ENCODE peak calls at places on chromosomes 2 and 18, in six cellular contexts. L, E, I, B, Z and R are unnamed samples.

GRCh38 chr2:11155326-11156059 is at the start of gene SLC66A3:
- DNase-seq in E (no peak), Z (no peak), I (no peak), L (no peak), B (no peak), R (peak; percentile 91)

GRCh38 chr2:43985359-43985758 is 10.4 kb downstream of the LRPPRC start:
- DNase-seq in I (no peak), Z (no peak), L (no peak), E (no peak), B (no peak), R (no peak)

GRCh38 chr2:217710218-217710565 is 292.6 kb downstream of the TNS1 start:
- DNase-seq in Z (no peak), B (no peak), L (no peak), I (peak; percentile 40), E (no peak), R (no peak)

GRCh38 chr18:71209944-71210343 is 921.1 kb downstream of the SOCS6 start:
- DNase-seq in I (no peak), L (no peak), B (no peak), Z (no peak), E (no peak), R (no peak)

GRCh38 chr2:219020604-219021365 is 20.5 kb downstream of the CFAP65 start:
- DNase-seq in Z (no peak), I (no peak), L (no peak), E (no peak), B (no peak), R (no peak)

GRCh38 chr2:200054681-200055468 is 99.5 kb downstream of the MAIP1 start:
- DNase-seq in B (no peak), Z (no peak), I (no peak), E (no peak), L (no peak), R (no peak)

GRCh38 chr2:236753611-236754010 is 184.0 kb downstream of the ACKR3 start:
- DNase-seq in I (no peak), Z (no peak), E (no peak), B (no peak), L (no peak), R (no peak)

GRCh38 chr2:201909348-201909747 is 103.0 kb downstream of the CDK15 start:
- DNase-seq in Z (no peak), I (no peak), L (no peak), E (no peak), B (no peak), R (no peak)

GRCh38 chr2:40218679-40219078 is 233.2 kb downstream of the SLC8A1 start:
- DNase-seq in L (no peak), B (no peak), E (no peak), Z (no peak), I (peak; percentile 29), R (no peak)

GRCh38 chr18:76349067-76349715 is 145.9 kb downstream of the ZNF516 start:
- DNase-seq in L (peak; percentile 9), I (peak; percentile 54), E (peak; percentile 70), Z (peak; percentile 44), B (peak; percentile 52), R (peak; percentile 8)